ENCODE peak calls at places on chromosomes 13 and 19, in four cellular contexts. V is K562, L is HEK293T, J is HepG2. P is an unnamed sample.

GRCh38 chr13:113552786-113553540 is 31.6 kb upstream of the TFDP1 start:
- DNase-seq in V (no peak), L (no peak), J (no peak), P (no peak)

GRCh38 chr19:10061717-10062310 is 24.3 kb upstream of the SHFL start:
- DNase-seq in J (no peak), V (peak), L (peak), P (peak)

GRCh38 chr19:34999498-35000337 is at the start of gene GRAMD1A:
- DNase-seq in L (peak), J (peak), V (peak), P (peak)

GRCh38 chr19:55116232-55117062 is 990 bp downstream of the PPP1R12C start:
- DNase-seq in J (peak), L (peak), V (peak), P (no peak)

GRCh38 chr19:12052057-12052570 is 647 bp downstream of the ZNF878 start:
- DNase-seq in V (no peak), L (no peak), J (no peak), P (no peak)

GRCh38 chr19:47124937-47125668 is 5.5 kb upstream of the SAE1 start:
- DNase-seq in V (peak), J (peak), L (peak), P (no peak)

GRCh38 chr19:4492337-4493103 is 20.4 kb downstream of the HDGFL2 start:
- DNase-seq in V (no peak), L (no peak), J (no peak), P (no peak)

GRCh38 chr19:15562861-15563260 is 52.2 kb upstream of the CYP4F8 start:
- DNase-seq in V (no peak), J (peak), L (no peak), P (no peak)

GRCh38 chr19:3656747-3657394 is 30.3 kb upstream of the CACTIN start:
- DNase-seq in V (no peak), J (no peak), L (no peak), P (no peak)

GRCh38 chr19:7772752-7773291 is 9.8 kb downstream of the CLEC4M start:
- DNase-seq in V (peak), J (no peak), L (no peak), P (no peak)

GRCh38 chr19:7689165-7689564 is 8.5 kb downstream of the TRAPPC5 start:
- DNase-seq in J (no peak), V (no peak), L (no peak), P (no peak)

GRCh38 chr13:113359556-113359955 is 4.4 kb downstream of the GRTP1 start:
- DNase-seq in V (no peak), J (no peak), L (no peak), P (no peak)

GRCh38 chr13:28574617-28575142 is 79.8 kb upstream of the FLT1 start:
- DNase-seq in J (peak), V (peak), L (no peak), P (no peak)

GRCh38 chr13:102097708-102098107 is 304.1 kb downstream of the FGF14 start:
- DNase-seq in J (no peak), V (no peak), L (no peak), P (no peak)

GRCh38 chr13:31227870-31228269 is 28.1 kb downstream of the B3GLCT start:
- DNase-seq in L (no peak), J (no peak), V (no peak), P (no peak)

GRCh38 chr19:1295169-1296012 is 9.7 kb downstream of the EFNA2 start:
- DNase-seq in V (peak), L (peak), J (no peak), P (peak)

GRCh38 chr19:44740351-44740824 is 8.1 kb upstream of the BCL3 start:
- DNase-seq in J (peak), V (peak), L (no peak), P (no peak)

GRCh38 chr19:3607398-3608078 is 863 bp upstream of the TBXA2R start:
- DNase-seq in V (peak), J (no peak), L (no peak), P (peak)

GRCh38 chr19:50244695-50245094 is 41.3 kb downstream of the MYH14 start:
- DNase-seq in V (no peak), J (no peak), L (no peak), P (peak)

GRCh38 chr13:66994097-66994496 is 236.0 kb downstream of the PCDH9 start:
- DNase-seq in J (peak), V (peak), L (peak), P (peak)

GRCh38 chr13:95002126-95002525 is 289.8 kb upstream of the SOX21 start:
- DNase-seq in V (peak), L (no peak), J (peak), P (no peak)

GRCh38 chr13:111915104-111915551 is 151.8 kb upstream of the SOX1 start:
- DNase-seq in L (no peak), J (no peak), V (no peak), P (peak)

GRCh38 chr13:98677398-98677797 is 75.1 kb downstream of the SLC15A1 start:
- DNase-seq in V (no peak), J (no peak), L (no peak), P (no peak)

GRCh38 chr19:55454787-55455243 is 6.6 kb downstream of the ISOC2 start:
- DNase-seq in L (peak), J (peak), V (peak), P (peak)

GRCh38 chr13:46648166-46648607 is 95.2 kb downstream of the LRCH1 start:
- DNase-seq in J (peak), V (peak), L (no peak), P (peak)

GRCh38 chr13:36076211-36076610 is 55.0 kb downstream of the DCLK1 start:
- DNase-seq in L (no peak), V (no peak), J (no peak), P (no peak)

GRCh38 chr13:102548811-102549210 is 48.0 kb upstream of the TPP2 start:
- DNase-seq in J (no peak), V (no peak), L (no peak), P (no peak)

GRCh38 chr13:82800391-82800790 is 1081.9 kb downstream of the SLITRK1 start:
- DNase-seq in L (no peak), V (no peak), J (no peak), P (no peak)

GRCh38 chr13:32736648-32737047 is 150.4 kb downstream of the PDS5B start:
- DNase-seq in J (no peak), V (no peak), L (no peak), P (no peak)

GRCh38 chr13:20716951-20717350 is 13.5 kb downstream of the IL17D start:
- DNase-seq in L (no peak), V (no peak), J (no peak), P (no peak)

GRCh38 chr13:95281258-95281602 is 20.0 kb downstream of the ABCC4 start:
- DNase-seq in V (no peak), L (no peak), J (no peak), P (no peak)

GRCh38 chr19:58381460-58382220 is 810 bp upstream of the ZNF837 start:
- DNase-seq in L (no peak), J (no peak), V (no peak), P (no peak)

GRCh38 chr19:35248310-35249145 is at the start of gene LSR:
- DNase-seq in J (peak), L (peak), V (peak), P (peak)

GRCh38 chr13:98297043-98297442 is 120.0 kb upstream of the RNF113B start:
- DNase-seq in V (no peak), J (no peak), L (no peak), P (no peak)

GRCh38 chr19:16319466-16319865 is 5.2 kb upstream of the KLF2 start:
- DNase-seq in J (no peak), L (no peak), V (no peak), P (no peak)

GRCh38 chr19:8459520-8460260 is 14.9 kb downstream of the HNRNPM start:
- DNase-seq in V (no peak), J (peak), L (no peak), P (no peak)

GRCh38 chr13:41931337-41931736 is 29.6 kb downstream of the VWA8 start:
- DNase-seq in L (no peak), J (no peak), V (no peak), P (no peak)
- TF ChIP-seq ELF4 in L (no peak), J (no peak), V (no peak), P (no peak)

DNA sequence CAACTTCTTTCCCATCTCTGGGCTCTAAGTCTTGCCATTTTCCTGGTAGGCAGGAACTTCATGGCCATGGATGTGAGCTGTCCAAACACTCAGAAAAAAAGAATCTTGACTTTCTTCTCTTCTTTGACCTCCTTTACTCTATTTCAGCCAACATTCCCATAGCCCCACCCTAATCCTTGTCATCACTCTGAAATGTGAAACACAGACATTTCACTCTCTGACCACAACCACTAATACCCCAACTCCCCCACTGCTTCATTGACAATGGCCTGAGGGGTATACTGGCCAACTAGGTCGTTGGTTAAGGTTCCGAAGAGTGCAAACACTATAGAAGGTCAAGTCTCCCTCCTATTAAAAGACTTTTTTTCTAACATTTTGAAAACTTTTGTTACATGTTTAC is 4.7 kb upstream of the CYP2A13 start:
- DNase-seq in J (no peak), V (no peak), L (no peak), P (no peak)
- TF ChIP-seq ELF4 in J (no peak), V (no peak), L (no peak), P (no peak)

DNA sequence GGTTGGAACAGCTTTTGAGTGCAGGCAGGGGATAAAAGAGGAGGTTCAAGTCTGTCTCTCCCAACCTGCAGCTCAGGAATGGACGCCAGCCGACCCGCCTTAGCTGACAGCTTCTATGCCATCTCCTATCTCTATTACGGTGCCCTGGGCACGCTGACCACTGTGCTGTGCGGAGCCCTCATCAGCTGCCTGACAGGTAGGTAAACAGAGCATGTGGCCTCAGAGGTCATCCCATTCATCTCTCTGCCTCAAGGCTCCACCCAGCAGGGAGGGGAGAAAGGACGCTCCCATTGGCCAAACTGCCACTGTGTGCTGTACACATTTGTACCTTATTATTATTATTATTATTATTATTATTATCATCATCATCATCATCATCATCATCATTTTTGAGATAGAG is 16.5 kb downstream of the SLC5A5 start:
- DNase-seq in L (no peak), J (no peak), V (no peak), P (no peak)
- TF ChIP-seq ELF4 in L (no peak), J (no peak), V (no peak), P (no peak)

DNA sequence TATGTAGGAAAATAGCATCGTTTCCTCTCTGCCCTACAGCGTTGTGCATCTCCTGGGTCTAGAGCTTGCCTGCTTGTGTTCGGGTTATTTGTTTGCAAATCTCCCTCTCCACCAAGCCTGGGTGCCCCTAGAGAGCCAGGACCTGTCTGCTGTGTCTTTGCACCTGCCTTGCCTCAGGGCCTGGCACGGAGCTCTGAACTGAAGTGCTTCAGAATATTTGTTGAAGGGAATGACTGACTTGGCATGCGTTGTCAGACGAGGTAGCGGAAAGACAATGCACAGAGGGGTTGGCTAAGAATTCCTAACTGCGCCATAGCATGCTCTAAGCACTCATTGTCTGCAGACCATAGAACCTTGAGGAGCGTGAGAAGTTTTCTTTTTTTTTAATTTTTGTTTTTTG is 263.4 kb downstream of the FGF9 start:
- DNase-seq in L (no peak), V (no peak), J (no peak), P (no peak)
- TF ChIP-seq ELF4 in L (no peak), V (no peak), J (no peak), P (no peak)

GRCh38 chr13:41587490-41587889 is 130.1 kb downstream of the RGCC start:
- DNase-seq in J (no peak), L (peak), V (no peak), P (peak)
- TF ChIP-seq ELF4 in J (no peak), L (no peak), V (no peak), P (no peak)

GRCh38 chr19:48806518-48806817 is 4.4 kb downstream of the BCAT2 start:
- DNase-seq in J (no peak), L (no peak), V (peak), P (peak)
- TF ChIP-seq ELF4 in J (no peak), L (no peak), V (no peak), P (no peak)

GRCh38 chr19:14198384-14199376 is 7.3 kb downstream of the ADGRL1 start:
- DNase-seq in J (peak), V (peak), L (no peak), P (peak)

GRCh38 chr19:14197882-14198281 is 8.1 kb downstream of the ADGRL1 start:
- DNase-seq in V (no peak), J (no peak), L (no peak), P (no peak)

GRCh38 chr19:14203258-14203657 is 2.7 kb downstream of the ADGRL1 start:
- DNase-seq in V (no peak), J (no peak), L (no peak), P (peak)
- TF ChIP-seq ELF4 in V (no peak), J (no peak), L (no peak), P (no peak)

P was measured in WTC11.